ENCODE peak calls at places on chromosomes 13 and 19, in nine cellular contexts. B is thoracic aorta; K is heart left ventricle; D is naive thymus-derived CD4-positive, alpha-beta T cell; Y is CD4-positive, CD25-positive, alpha-beta regulatory T cell; I is ascending aorta; U is Peyer's patch; P is left lung; N is lung. Q is an unnamed sample.

GRCh38 chr19:51083783-51084182 is 1.1 kb upstream of the KLK14 start:
- DNase-seq in B (no peak), K (no peak), D (no peak), Y (no peak), I (no peak), U (peak; percentile 13), P (no peak), N (no peak), Q (no peak)

GRCh38 chr19:48798937-48799336 is 11.9 kb downstream of the BCAT2 start:
- DNase-seq in B (no peak), K (no peak), D (no peak), Y (no peak), I (no peak), U (no peak), P (no peak), N (no peak), Q (no peak)

GRCh38 chr19:2425622-2426581 is 1.5 kb downstream of the TIMM13 start:
- DNase-seq in B (no peak), K (no peak), D (no peak), Y (no peak), I (no peak), U (no peak), P (no peak), N (no peak), Q (no peak)

GRCh38 chr13:31891472-31891871 is 140.1 kb upstream of the FRY start:
- DNase-seq in B (no peak), K (no peak), D (no peak), Y (no peak), I (no peak), U (no peak), P (peak; percentile 40), N (peak; percentile 54), Q (no peak)

GRCh38 chr13:66879971-66880370 is 350.2 kb downstream of the PCDH9 start:
- DNase-seq in B (no peak), K (no peak), D (no peak), Y (no peak), I (no peak), U (no peak), P (no peak), N (no peak), Q (no peak)

GRCh38 chr13:110371550-110372465 is 64.7 kb downstream of the COL4A2 start:
- DNase-seq in B (no peak), K (no peak), D (no peak), Y (no peak), I (no peak), U (no peak), P (no peak), N (no peak), Q (no peak)

GRCh38 chr13:83827338-83827737 is 54.9 kb downstream of the SLITRK1 start:
- DNase-seq in B (no peak), K (no peak), D (no peak), Y (no peak), I (no peak), U (no peak), P (no peak), N (no peak), Q (no peak)

GRCh38 chr19:17327654-17328516 is 6.8 kb downstream of the ANO8 start:
- DNase-seq in B (no peak), K (no peak), D (peak; percentile 59), Y (peak; percentile 55), I (no peak), U (peak; percentile 91), P (peak; percentile 81), N (peak; percentile 83), Q (peak; percentile 43)

GRCh38 chr13:44797685-44798084 is 191.6 kb downstream of the NUFIP1 start:
- DNase-seq in B (no peak), K (no peak), D (no peak), Y (no peak), I (no peak), U (no peak), P (no peak), N (no peak), Q (no peak)

GRCh38 chr19:48992571-48993174 is 436 bp downstream of the GYS1 start:
- DNase-seq in B (no peak), K (no peak), D (no peak), Y (no peak), I (no peak), U (peak; percentile 53), P (peak; percentile 50), N (no peak), Q (peak; percentile 3)

GRCh38 chr19:17908244-17908643 is 24.6 kb upstream of the CCDC124 start:
- DNase-seq in B (no peak), K (no peak), D (no peak), Y (no peak), I (no peak), U (no peak), P (no peak), N (no peak), Q (no peak)

GRCh38 chr13:109869312-109870237 is 83.2 kb upstream of the IRS2 start:
- DNase-seq in B (peak; percentile 16), K (peak; percentile 91), D (no peak), Y (no peak), I (no peak), U (peak; percentile 69), P (peak; percentile 60), N (peak; percentile 66), Q (no peak)

GRCh38 chr19:5436101-5436947 is 18.9 kb upstream of the ZNRF4 start:
- DNase-seq in B (no peak), K (peak; percentile 31), D (no peak), Y (no peak), I (no peak), U (no peak), P (peak; percentile 35), N (no peak), Q (no peak)

GRCh38 chr19:13956365-13956744 is 4.0 kb downstream of the DCAF15 start:
- DNase-seq in B (no peak), K (no peak), D (no peak), Y (no peak), I (no peak), U (no peak), P (no peak), N (no peak), Q (no peak)

GRCh38 chr13:79997244-79997643 is 343.7 kb downstream of the SPRY2 start:
- DNase-seq in B (no peak), K (no peak), D (no peak), Y (no peak), I (no peak), U (no peak), P (no peak), N (no peak), Q (no peak)

GRCh38 chr19:57171551-57172081 is 4.3 kb upstream of the DUXA start:
- DNase-seq in B (no peak), K (peak; percentile 64), D (peak; percentile 24), Y (peak; percentile 30), I (no peak), U (no peak), P (peak; percentile 42), N (no peak), Q (peak; percentile 9)

GRCh38 chr19:14718522-14719113 is 28.8 kb downstream of the ZNF333 start:
- DNase-seq in B (no peak), K (no peak), D (no peak), Y (no peak), I (no peak), U (no peak), P (no peak), N (no peak), Q (no peak)

DNA sequence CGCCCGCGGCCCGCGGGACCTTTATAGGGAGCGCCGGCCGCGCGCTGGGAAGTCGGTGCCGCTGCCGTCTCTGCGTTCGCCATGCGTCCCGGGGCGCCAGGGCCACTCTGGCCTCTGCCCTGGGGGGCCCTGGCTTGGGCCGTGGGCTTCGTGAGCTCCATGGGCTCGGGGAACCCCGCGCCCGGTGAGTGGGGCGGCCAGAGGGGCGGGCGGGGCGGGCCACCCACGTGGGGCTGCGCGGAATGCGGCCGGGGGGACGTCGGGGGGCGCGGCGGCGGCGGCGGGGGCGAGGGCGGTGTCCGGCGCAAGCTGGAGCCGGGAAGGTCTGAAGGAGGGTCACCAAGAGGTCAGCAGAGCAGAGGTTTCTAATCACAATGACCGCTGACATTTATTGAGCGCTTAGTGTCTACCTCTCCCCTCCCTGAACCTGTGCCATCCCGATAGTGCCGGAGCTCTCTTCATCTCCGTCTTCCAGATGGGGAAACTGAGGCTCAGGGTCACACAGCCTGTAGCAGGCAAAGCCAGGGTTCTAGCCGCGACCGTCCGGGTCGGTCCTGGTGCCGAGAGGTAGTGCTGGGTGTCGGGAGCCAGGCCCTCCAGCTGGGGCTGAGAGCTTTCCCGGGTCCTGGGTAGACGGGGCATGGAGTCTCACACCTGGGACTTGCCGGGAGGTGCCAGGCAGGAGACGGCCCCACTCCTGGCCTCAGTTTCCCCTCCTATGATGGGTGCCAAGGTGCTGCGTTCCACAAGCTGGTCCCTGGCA is at the start of gene FSTL3:
- DNase-seq in B (no peak), K (no peak), D (no peak), Y (no peak), I (no peak), U (no peak), P (no peak), N (no peak), Q (no peak)
- H3K4me3 ChIP-seq in B (peak within 1 kb of the TSS; percentile 97), K (peak within 1 kb of the TSS; percentile 87), D (no peak within 1 kb of the TSS), Y (no peak within 1 kb of the TSS), I (peak within 1 kb of the TSS; percentile 88), U (peak within 1 kb of the TSS; percentile 32), P (peak within 1 kb of the TSS; percentile 57), N (peak within 1 kb of the TSS; percentile 42), Q (no peak within 1 kb of the TSS)

GRCh38 chr13:46211521-46212351 is at the start of gene LRRC63:
- DNase-seq in B (no peak), K (peak; percentile 81), D (peak; percentile 80), Y (peak; percentile 71), I (peak; percentile 57), U (peak; percentile 90), P (peak; percentile 87), N (peak; percentile 76), Q (peak; percentile 71)
- H3K27ac ChIP-seq in B (no peak within 1 kb of the TSS), K (no peak within 1 kb of the TSS), D (peak within 1 kb of the TSS; percentile 88), Y (peak within 1 kb of the TSS; percentile 70), I (no peak within 1 kb of the TSS), U (no peak within 1 kb of the TSS), P (peak within 1 kb of the TSS; percentile 63), N (no peak within 1 kb of the TSS), Q (peak within 1 kb of the TSS; percentile 82)

GRCh38 chr19:55809381-55810058 is 22.3 kb downstream of the NLRP11 start:
- DNase-seq in B (no peak), K (peak; percentile 44), D (peak; percentile 7), Y (no peak), I (peak; percentile 8), U (peak; percentile 83), P (peak; percentile 37), N (peak; percentile 38), Q (peak; percentile 1)
- H3K4me3 ChIP-seq in B (no peak overlapping the region), K (no peak overlapping the region), D (no peak overlapping the region), Y (no peak overlapping the region), I (no peak overlapping the region), U (no peak overlapping the region), P (no peak overlapping the region), N (no peak overlapping the region), Q (no peak overlapping the region)

GRCh38 chr13:48369988-48370387 is 42.9 kb downstream of the LPAR6 start:
- DNase-seq in B (no peak), K (no peak), D (no peak), Y (no peak), I (no peak), U (no peak), P (no peak), N (no peak), Q (no peak)
- H3K27ac ChIP-seq in B (no peak overlapping the region), K (no peak overlapping the region), D (no peak overlapping the region), Y (no peak overlapping the region), I (no peak overlapping the region), U (no peak overlapping the region), P (no peak overlapping the region), N (no peak overlapping the region), Q (no peak overlapping the region)

Q was measured in effector memory CD4-positive, alpha-beta T cell.